ENCODE peak calls at places on chromosomes 12 and 14, in seven cellular contexts. H is astrocyte of the spinal cord, R is spleen, Q is lower leg skin, I is dorsolateral prefrontal cortex, J is WTC11, Z is pancreas. F is an unnamed sample.

GRCh38 chr12:48788852-48789775 is at the start of gene ADCY6:
- DNase-seq in H (peak), J (peak), I (peak), Q (peak), R (peak), Z (peak), F (peak)

GRCh38 chr12:103495783-103496456 is at the start of gene C12orf42:
- DNase-seq in Q (no peak), I (peak), R (no peak), J (peak), Z (no peak), H (no peak), F (peak)

GRCh38 chr12:25942709-25943108 is 15.8 kb upstream of the RASSF8 start:
- DNase-seq in I (no peak), J (no peak), H (no peak), Q (no peak), R (no peak), Z (no peak), F (no peak)

GRCh38 chr14:54683882-54684794 is 117.2 kb downstream of the SAMD4A start:
- DNase-seq in Q (peak), Z (no peak), J (peak), R (no peak), H (peak), I (no peak), F (no peak)

GRCh38 chr14:74875941-74876913 is at the start of gene PROX2:
- DNase-seq in R (peak), Q (no peak), I (no peak), J (peak), H (no peak), Z (no peak), F (no peak)

GRCh38 chr12:27474344-27474743 is 27.8 kb downstream of the SMCO2 start:
- DNase-seq in Z (no peak), I (no peak), R (no peak), H (peak), Q (no peak), J (no peak), F (no peak)

GRCh38 chr14:106277503-106277902 is 751.1 kb downstream of the TMEM121 start:
- DNase-seq in Z (no peak), I (no peak), J (no peak), H (no peak), Q (no peak), R (no peak), F (no peak)

GRCh38 chr14:103398427-103399195 is 13.4 kb downstream of the MARK3 start:
- DNase-seq in Z (no peak), Q (no peak), H (peak), R (no peak), J (no peak), I (no peak), F (no peak)

GRCh38 chr14:42513837-42514236 is 907.2 kb downstream of the LRFN5 start:
- DNase-seq in J (no peak), I (no peak), R (no peak), Z (no peak), Q (no peak), H (no peak), F (no peak)

GRCh38 chr12:66111605-66112004 is 18.9 kb downstream of the LLPH start:
- DNase-seq in R (no peak), J (no peak), I (no peak), Q (no peak), Z (no peak), H (no peak), F (no peak)

GRCh38 chr14:24078146-24078545 is 6.8 kb downstream of the CPNE6 start:
- DNase-seq in J (no peak), H (no peak), R (no peak), I (no peak), Q (no peak), Z (no peak), F (no peak)

GRCh38 chr12:107386569-107386968 is 293.2 kb upstream of the CRY1 start:
- DNase-seq in J (no peak), H (no peak), Z (no peak), I (no peak), Q (no peak), R (no peak), F (no peak)

GRCh38 chr12:51275088-51275487 is 4.9 kb upstream of the SMAGP start:
- DNase-seq in I (no peak), R (no peak), J (no peak), Q (no peak), H (no peak), Z (no peak), F (no peak)

GRCh38 chr12:80712866-80713265 is 3.8 kb upstream of the MYF5 start:
- DNase-seq in R (no peak), Q (no peak), H (no peak), Z (no peak), J (no peak), I (no peak), F (no peak)

GRCh38 chr14:54169254-54169924 is 212.8 kb upstream of the BMP4 start:
- DNase-seq in I (no peak), R (no peak), J (no peak), Z (no peak), Q (no peak), H (peak), F (no peak)

GRCh38 chr12:121812921-121813896 is 9.4 kb downstream of the SETD1B start:
- DNase-seq in Q (no peak), J (peak), H (no peak), I (no peak), Z (peak), R (peak), F (no peak)

GRCh38 chr12:3432176-3432742 is 58.7 kb upstream of the PRMT8 start:
- DNase-seq in I (no peak), R (no peak), Q (peak), J (peak), Z (no peak), H (no peak), F (no peak)

GRCh38 chr12:106226884-106227640 is 20.8 kb downstream of the CKAP4 start:
- DNase-seq in I (no peak), H (peak), Z (no peak), J (no peak), Q (peak), R (peak), F (peak)

GRCh38 chr12:19972325-19973288 is 395.7 kb upstream of the PDE3A start:
- DNase-seq in R (no peak), Z (no peak), I (no peak), Q (no peak), J (no peak), H (peak), F (no peak)

GRCh38 chr14:33435911-33436310 is 497.2 kb downstream of the NPAS3 start:
- DNase-seq in I (no peak), Q (no peak), R (no peak), J (no peak), Z (no peak), H (peak), F (no peak)

GRCh38 chr12:39012870-39013269 is 107.5 kb upstream of the CPNE8 start:
- DNase-seq in J (no peak), Q (no peak), R (no peak), H (no peak), Z (no peak), I (no peak), F (no peak)

GRCh38 chr12:111757361-111758119 is 9.2 kb upstream of the ALDH2 start:
- DNase-seq in Q (peak), Z (peak), I (peak), H (peak), J (no peak), R (no peak), F (no peak)

GRCh38 chr12:40225337-40225983 is 663 bp downstream of the LRRK2 start:
- DNase-seq in R (no peak), Q (no peak), I (no peak), H (no peak), Z (no peak), J (no peak), F (no peak)

GRCh38 chr12:106136263-106136662 is 2.5 kb downstream of the NUAK1 start:
- DNase-seq in R (peak), J (peak), H (peak), Q (peak), Z (peak), I (peak), F (peak)

GRCh38 chr14:92252291-92252690 is 70.7 kb upstream of the SLC24A4 start:
- DNase-seq in I (peak), Z (no peak), Q (peak), R (no peak), H (no peak), J (no peak), F (no peak)

GRCh38 chr12:123111498-123112165 is 39.3 kb downstream of the PITPNM2 start:
- DNase-seq in J (no peak), H (peak), Z (no peak), Q (no peak), R (no peak), I (no peak), F (no peak)

GRCh38 chr12:92411687-92412086 is 266.0 kb upstream of the BTG1 start:
- DNase-seq in Z (no peak), Q (no peak), I (peak), H (no peak), R (no peak), J (no peak), F (no peak)

DNA sequence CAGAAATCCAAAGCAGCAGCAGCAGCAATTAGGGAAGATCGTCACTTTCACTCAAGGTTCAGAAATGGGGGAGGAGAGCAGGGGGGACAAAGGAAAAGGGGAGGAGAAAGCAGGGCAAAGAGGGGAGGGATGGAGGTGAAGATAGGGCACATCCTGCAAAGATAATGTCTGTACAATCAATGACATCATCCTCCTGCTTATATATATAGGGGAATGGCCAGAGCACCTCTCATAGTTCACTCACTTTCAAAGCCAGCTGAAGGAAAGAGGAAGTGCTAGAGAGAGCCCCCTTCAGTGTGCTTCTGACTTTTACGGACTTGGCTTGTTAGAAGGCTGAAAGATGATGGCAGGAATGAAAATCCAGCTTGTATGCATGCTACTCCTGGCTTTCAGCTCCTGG is at the start of gene NTS:
- DNase-seq in I (no peak), H (no peak), Q (no peak), Z (no peak), J (no peak), R (no peak), F (no peak)
- TF ChIP-seq CTCF in I (no peak), H (no peak), Q (no peak), Z (no peak), J (no peak), R (no peak), F (no peak)

GRCh38 chr12:44930972-44931600 is 55.0 kb upstream of the NELL2 start:
- DNase-seq in I (no peak), Q (no peak), J (no peak), Z (no peak), R (no peak), H (peak), F (no peak)
- TF ChIP-seq CTCF in I (peak), Q (no peak), J (peak), Z (peak), R (peak), H (peak), F (peak)

DNA sequence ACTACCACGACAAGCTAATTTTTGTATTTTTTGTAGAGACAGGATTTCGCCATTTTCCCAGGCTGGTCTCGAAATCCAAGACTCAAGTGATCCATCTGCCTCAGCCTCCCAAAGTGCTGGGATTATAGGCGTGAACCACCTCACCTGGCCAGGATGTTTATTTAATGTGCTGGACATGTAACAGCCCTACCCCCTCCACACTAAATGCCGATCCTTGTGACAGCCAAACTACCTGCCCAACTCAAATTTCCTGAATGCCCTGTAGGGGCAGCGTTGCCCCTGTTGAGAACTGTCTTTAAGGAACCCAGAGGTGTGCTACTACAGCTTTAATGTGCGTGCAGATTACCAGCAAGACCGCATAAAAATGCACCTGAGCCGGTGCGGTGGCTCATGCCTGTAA is 48.1 kb downstream of the KCNK13 start:
- DNase-seq in I (no peak), Z (no peak), R (no peak), Q (no peak), H (no peak), J (peak), F (no peak)
- TF ChIP-seq CTCF in I (no peak), Z (no peak), R (no peak), Q (no peak), H (peak), J (no peak), F (peak)

GRCh38 chr14:95515080-95515489 is 1.4 kb downstream of the SYNE3 start:
- DNase-seq in I (no peak), Z (no peak), R (peak), Q (peak), H (peak), J (peak), F (peak)

GRCh38 chr14:95518045-95518751 is 1.7 kb upstream of the SYNE3 start:
- DNase-seq in I (no peak), J (no peak), Z (no peak), R (peak), H (peak), Q (peak), F (no peak)

GRCh38 chr14:95514131-95515079 is 2.0 kb downstream of the SYNE3 start:
- DNase-seq in Z (no peak), J (no peak), Q (peak), R (no peak), I (no peak), H (no peak), F (peak)

GRCh38 chr14:95516554-95517209 is at the start of gene SYNE3:
- DNase-seq in H (no peak), J (peak), Z (no peak), Q (peak), R (peak), I (no peak), F (peak)

DNA sequence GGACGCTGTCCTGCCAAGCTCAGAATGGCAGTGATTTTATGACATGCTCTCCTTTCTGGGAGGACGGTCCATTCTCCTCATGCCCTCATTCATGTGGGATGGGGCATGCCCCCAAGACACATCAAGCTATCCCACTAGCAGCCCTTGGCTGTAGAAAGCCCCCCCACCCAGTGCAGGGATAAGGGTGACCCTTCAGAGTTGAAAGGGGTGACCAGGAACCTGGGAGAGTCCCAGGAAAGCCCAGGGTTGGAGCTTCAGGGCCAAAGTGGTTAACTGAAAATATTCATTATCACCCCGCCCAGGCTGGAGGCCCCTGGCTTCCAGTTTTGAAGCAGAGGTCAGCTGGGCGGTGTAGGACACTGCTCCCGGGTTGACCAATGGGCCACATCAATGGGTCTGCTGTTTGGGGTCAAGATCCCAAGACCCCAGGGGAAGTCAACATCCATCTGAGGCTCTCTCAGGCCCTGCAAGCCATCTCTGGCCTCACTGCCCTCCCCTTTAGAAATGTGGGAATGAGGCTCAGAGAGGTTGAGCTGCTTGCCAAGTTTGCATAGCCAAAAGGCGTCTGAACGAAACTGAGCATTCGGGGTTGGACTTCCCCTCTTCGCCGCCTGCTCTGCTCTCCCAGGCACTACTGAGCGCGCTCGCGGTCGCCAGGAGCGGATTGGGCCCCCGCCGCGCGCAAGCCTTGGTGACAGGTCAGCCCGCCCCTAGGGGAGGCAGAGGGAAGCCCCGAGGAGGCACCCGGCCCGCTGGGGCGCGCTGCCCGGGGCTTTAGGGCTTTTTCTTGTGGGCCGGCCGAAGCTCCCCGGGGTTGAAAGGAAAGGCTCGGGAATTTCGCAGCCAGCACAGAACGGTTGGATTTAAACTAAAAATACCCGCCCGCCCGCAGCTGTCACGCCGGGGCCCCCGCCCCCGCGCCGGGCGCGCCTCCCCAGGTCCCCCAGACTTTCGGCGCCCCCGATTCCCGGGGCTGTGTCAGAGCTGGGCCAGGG is 630 bp downstream of the SYNE3 start:
- DNase-seq in Q (peak), Z (peak), R (peak), I (peak), H (no peak), J (peak), F (peak)
- TF ChIP-seq CTCF in Q (no peak), Z (peak), R (peak), I (peak), H (peak), J (no peak), F (peak)

DNA sequence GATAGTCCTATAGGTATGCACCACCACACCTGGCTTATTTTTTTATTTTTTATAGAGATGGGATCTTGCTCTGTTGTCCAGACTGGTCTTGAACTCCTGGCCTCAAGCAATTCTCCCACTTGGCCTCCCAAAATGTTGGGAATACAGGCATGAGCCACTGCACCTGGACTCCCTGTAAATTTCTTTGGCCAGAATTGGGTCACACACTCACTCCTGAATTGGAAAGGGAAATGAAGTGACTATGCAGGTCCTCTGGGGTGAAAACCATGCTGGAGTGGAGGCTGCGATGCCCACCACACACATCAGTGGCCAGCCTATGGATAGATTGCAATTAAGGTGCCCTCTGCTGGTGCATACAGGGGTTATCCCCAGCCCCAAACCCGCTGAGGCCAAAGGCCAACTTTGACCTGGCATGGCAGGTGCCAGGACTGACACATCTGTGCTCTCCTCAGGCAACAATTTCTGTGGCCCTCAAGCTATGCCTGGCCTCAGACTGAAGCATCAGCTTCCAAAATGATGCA is 125.6 kb downstream of the SLC38A6 start:
- DNase-seq in I (no peak), H (no peak), Q (no peak), R (no peak), J (no peak), Z (no peak), F (no peak)
- TF ChIP-seq CTCF in I (no peak), H (peak), Q (no peak), R (no peak), J (peak), Z (no peak), F (no peak)